ENCODE peak calls at places on chromosomes 11 and 22, in nine cellular contexts. S is cardiac muscle cell, Y is H9, P is pancreas, R is neural progenitor cell, M is mammary epithelial cell, E is body of pancreas, I is right lobe of liver, A is coronary artery. W is an unnamed sample.

GRCh38 chr11:73140213-73141030 is 1.7 kb downstream of the FCHSD2 start:
- DNase-seq in S (peak; percentile 69), Y (peak; percentile 36), P (no peak), R (peak; percentile 66), M (peak; percentile 27), E (peak; percentile 34), I (peak; percentile 68), A (no peak), W (peak; percentile 41)

GRCh38 chr11:69144719-69145365 is 10.9 kb upstream of the SMIM38 start:
- DNase-seq in S (no peak), Y (no peak), P (no peak), R (no peak), M (no peak), E (no peak), I (no peak), A (no peak), W (no peak)

GRCh38 chr11:109077340-109077927 is 344.6 kb upstream of the C11orf87 start:
- DNase-seq in S (no peak), Y (no peak), P (no peak), R (no peak), M (no peak), E (no peak), I (no peak), A (no peak), W (no peak)

GRCh38 chr11:32829157-32829679 is 509 bp upstream of the PRRG4 start:
- DNase-seq in S (no peak), Y (no peak), P (no peak), R (no peak), M (peak; percentile 38), E (no peak), I (no peak), A (no peak), W (no peak)

GRCh38 chr11:128208329-128209220 is 378.8 kb downstream of the ETS1 start:
- DNase-seq in S (no peak), Y (no peak), P (no peak), R (no peak), M (peak; percentile 94), E (peak; percentile 9), I (no peak), A (no peak), W (peak; percentile 77)

GRCh38 chr22:44126807-44127206 is 53.9 kb upstream of the PARVG start:
- DNase-seq in S (no peak), Y (no peak), P (no peak), R (no peak), M (no peak), E (no peak), I (no peak), A (no peak), W (no peak)

GRCh38 chr11:28529540-28530410 is 421.6 kb downstream of the METTL15 start:
- DNase-seq in S (peak; percentile 70), Y (no peak), P (no peak), R (peak; percentile 62), M (peak; percentile 42), E (no peak), I (no peak), A (no peak), W (peak; percentile 20)

GRCh38 chr11:76623884-76624419 is 46.6 kb downstream of the LRRC32 start:
- DNase-seq in S (peak; percentile 31), Y (no peak), P (no peak), R (no peak), M (no peak), E (no peak), I (no peak), A (no peak), W (no peak)

GRCh38 chr11:47258317-47258902 is 614 bp downstream of the NR1H3 start:
- DNase-seq in S (no peak), Y (no peak), P (no peak), R (no peak), M (no peak), E (no peak), I (no peak), A (no peak), W (no peak)

GRCh38 chr22:31852691-31853370 is 91.5 kb upstream of the YWHAH start:
- DNase-seq in S (no peak), Y (no peak), P (no peak), R (peak; percentile 24), M (no peak), E (no peak), I (no peak), A (no peak), W (no peak)

DNA sequence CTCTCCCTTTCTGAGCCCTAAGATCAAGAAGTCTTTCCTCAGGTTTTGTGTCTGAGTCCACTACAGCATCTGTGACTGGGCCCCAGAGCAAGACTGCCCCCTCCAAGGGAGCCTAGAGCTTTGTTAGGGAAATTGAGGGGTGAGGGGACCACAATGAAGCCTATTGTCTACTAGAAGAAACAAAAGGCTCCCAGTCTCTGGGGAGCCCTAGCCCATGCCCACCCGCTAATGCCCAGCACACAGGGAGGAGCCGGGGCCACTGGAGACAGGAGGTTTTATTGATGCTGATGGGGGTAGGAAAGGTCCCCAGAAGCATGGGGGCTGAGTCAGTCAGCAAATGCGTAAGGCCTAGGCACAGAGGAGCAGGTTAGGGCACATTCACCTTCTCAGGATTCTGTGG is 14.0 kb downstream of the RHOG start:
- DNase-seq in S (no peak), Y (no peak), P (no peak), R (peak; percentile 27), M (no peak), E (no peak), I (no peak), A (no peak), W (no peak)
- H3K27ac ChIP-seq in S (no peak overlapping the region), Y (no peak overlapping the region), P (no peak overlapping the region), R (peak overlapping the region; percentile 8), M (no peak overlapping the region), E (no peak overlapping the region), I (no peak overlapping the region), A (no peak overlapping the region), W (peak overlapping the region; percentile 27)

GRCh38 chr11:107017433-107018227 is 646 bp downstream of the GUCY1A2 start:
- DNase-seq in S (peak; percentile 73), Y (peak; percentile 79), P (peak; percentile 60), R (peak; percentile 86), M (no peak), E (peak; percentile 63), I (peak; percentile 42), A (peak; percentile 69), W (peak; percentile 20)
- TF ChIP-seq CTCF in S (peak; percentile 74), Y (peak; percentile 79), P (peak; percentile 12), R (peak; percentile 74), M (peak; percentile 51), E (peak; percentile 27), I (peak; percentile 33), A (peak; percentile 29), W (peak; percentile 63)

DNA sequence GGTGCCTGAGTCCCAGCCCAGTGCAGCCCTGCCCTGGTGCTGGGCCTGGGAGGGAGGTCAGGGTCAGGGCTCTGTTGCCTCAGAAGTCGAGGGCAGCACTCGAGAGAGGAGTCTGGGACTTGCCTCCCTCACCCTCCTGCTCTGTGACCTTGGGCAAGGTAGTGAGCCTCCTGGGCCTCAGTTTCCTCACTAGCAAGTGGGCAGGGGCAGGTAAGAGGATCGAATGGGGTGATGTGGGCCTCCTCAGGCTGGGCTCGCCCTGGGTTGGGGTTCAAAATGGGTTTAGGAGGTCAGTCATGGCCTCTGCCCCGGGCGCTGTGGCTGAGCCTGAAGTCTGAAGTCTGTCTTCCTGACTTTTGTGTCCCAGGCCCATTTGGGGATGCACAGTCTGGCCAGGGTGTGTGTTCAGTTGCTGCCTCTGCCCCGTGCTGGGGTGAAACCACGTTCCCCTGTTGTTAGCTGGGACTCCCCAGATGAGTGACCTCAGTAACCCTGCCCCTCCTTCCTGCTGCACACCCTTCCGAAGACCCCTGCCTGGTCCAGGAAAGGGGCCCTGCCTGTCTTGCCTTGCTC is 40.9 kb upstream of the CELSR1 start:
- DNase-seq in S (no peak), Y (peak; percentile 26), P (peak; percentile 33), R (no peak), M (no peak), E (no peak), I (peak; percentile 65), A (no peak), W (no peak)
- H3K27ac ChIP-seq in S (peak overlapping the region; percentile 63), Y (no peak overlapping the region), P (peak overlapping the region; percentile 73), R (no peak overlapping the region), M (no peak overlapping the region), E (peak overlapping the region; percentile 46), I (peak overlapping the region; percentile 70), A (peak overlapping the region; percentile 34), W (peak overlapping the region; percentile 79)

DNA sequence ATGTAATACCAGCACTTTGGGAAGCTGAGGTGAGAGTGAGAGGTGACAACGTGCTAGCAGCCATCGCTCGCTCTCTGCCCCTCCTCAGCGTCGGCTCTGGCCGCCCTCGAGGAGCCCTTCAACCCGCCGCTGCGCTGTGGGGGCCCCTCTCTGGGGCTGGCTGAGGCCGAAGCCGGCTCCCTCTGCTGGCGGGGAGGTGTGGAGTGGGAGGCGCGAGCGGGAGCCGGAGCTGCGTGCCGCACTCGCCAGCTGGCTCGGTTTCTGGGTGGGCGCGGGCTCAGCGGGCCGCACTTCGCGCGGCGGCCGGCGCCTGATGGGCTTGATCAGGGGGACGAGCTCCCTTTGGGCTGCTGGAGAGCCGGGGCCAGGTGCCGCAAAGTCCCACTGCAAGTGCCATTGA is 98.9 kb upstream of the UBASH3B start:
- DNase-seq in S (peak; percentile 43), Y (peak; percentile 79), P (no peak), R (peak; percentile 77), M (no peak), E (peak; percentile 48), I (no peak), A (no peak), W (peak; percentile 12)
- TF ChIP-seq CTCF in S (peak; percentile 64), Y (peak; percentile 65), P (no peak), R (peak; percentile 43), M (no peak), E (no peak), I (peak; percentile 29), A (no peak), W (peak; percentile 40)

GRCh38 chr11:78168539-78169477 is 19.6 kb downstream of the KCTD21 start:
- DNase-seq in S (peak; percentile 82), Y (no peak), P (no peak), R (no peak), M (no peak), E (peak; percentile 38), I (peak; percentile 94), A (peak; percentile 99), W (no peak)
- H3K27ac ChIP-seq in S (peak overlapping the region; percentile 91), Y (no peak overlapping the region), P (peak overlapping the region; percentile 44), R (no peak overlapping the region), M (no peak overlapping the region), E (peak overlapping the region; percentile 20), I (peak overlapping the region; percentile 93), A (peak overlapping the region; percentile 97), W (no peak overlapping the region)

GRCh38 chr22:46250035-46250782 is at the start of gene CDPF1:
- DNase-seq in S (peak; percentile 91), Y (peak; percentile 83), P (peak; percentile 91), R (peak; percentile 90), M (peak; percentile 87), E (peak; percentile 93), I (peak; percentile 94), A (peak; percentile 90), W (peak; percentile 64)
- TF ChIP-seq CTCF in S (no peak), Y (no peak), P (no peak), R (no peak), M (peak; percentile 18), E (no peak), I (no peak), A (no peak), W (no peak)

GRCh38 chr22:19822301-19823117 is 32.2 kb downstream of the GNB1L start:
- DNase-seq in S (peak; percentile 14), Y (peak; percentile 24), P (no peak), R (no peak), M (no peak), E (no peak), I (peak; percentile 87), A (peak; percentile 59), W (no peak)
- H3K27ac ChIP-seq in S (no peak overlapping the region), Y (no peak overlapping the region), P (no peak overlapping the region), R (no peak overlapping the region), M (no peak overlapping the region), E (no peak overlapping the region), I (peak overlapping the region; percentile 42), A (no peak overlapping the region), W (peak overlapping the region; percentile 69)